ENCODE peak calls at places on chromosome X, in ten cellular contexts. Y is lower lobe of right lung, P is WERI-Rb-1, T is WTC11, E is epithelial cell of proximal tubule, J is astrocyte of the spinal cord, Z is tibial artery, A is endothelial cell, B is fibroblast of pulmonary artery, I is epithelial cell of esophagus. O is an unnamed sample.

GRCh38 chrX:23779025-23779424 is 3.9 kb upstream of the SAT1 start:
- DNase-seq in Y (no peak), P (no peak), T (no peak), E (no peak), J (peak; percentile 40), Z (no peak), A (no peak), B (peak; percentile 38), I (peak; percentile 89), O (no peak)

GRCh38 chrX:67563469-67564448 is 19.9 kb downstream of the AR start:
- DNase-seq in Y (no peak), P (no peak), T (no peak), E (peak; percentile 58), J (no peak), Z (peak; percentile 24), A (no peak), B (peak; percentile 71), I (no peak), O (no peak)

GRCh38 chrX:71222929-71223328 is at the start of gene GJB1:
- DNase-seq in Y (no peak), P (no peak), T (no peak), E (no peak), J (no peak), Z (no peak), A (no peak), B (no peak), I (no peak), O (no peak)

GRCh38 chrX:153635788-153636668 is 11.0 kb upstream of the DUSP9 start:
- DNase-seq in Y (no peak), P (peak; percentile 85), T (peak; percentile 70), E (no peak), J (no peak), Z (no peak), A (peak; percentile 55), B (peak; percentile 5), I (peak; percentile 36), O (no peak)

GRCh38 chrX:96707829-96708228 is 23.2 kb downstream of the DIAPH2 start:
- DNase-seq in Y (no peak), P (no peak), T (no peak), E (no peak), J (no peak), Z (no peak), A (no peak), B (no peak), I (no peak), O (no peak)

GRCh38 chrX:19875051-19875432 is 12.4 kb downstream of the SH3KBP1 start:
- DNase-seq in Y (peak; percentile 43), P (no peak), T (no peak), E (no peak), J (no peak), Z (no peak), A (no peak), B (no peak), I (no peak), O (no peak)

GRCh38 chrX:8960809-8961413 is 73.0 kb downstream of the FAM9B start:
- DNase-seq in Y (no peak), P (no peak), T (no peak), E (no peak), J (peak; percentile 59), Z (no peak), A (no peak), B (no peak), I (no peak), O (no peak)

GRCh38 chrX:63658920-63659319 is 126.1 kb downstream of the ARHGEF9 start:
- DNase-seq in Y (no peak), P (no peak), T (no peak), E (no peak), J (no peak), Z (no peak), A (no peak), B (peak; percentile 24), I (no peak), O (no peak)

GRCh38 chrX:114338870-114339269 is 245.0 kb upstream of the HTR2C start:
- DNase-seq in Y (no peak), P (no peak), T (no peak), E (no peak), J (no peak), Z (no peak), A (no peak), B (no peak), I (no peak), O (no peak)

GRCh38 chrX:2710496-2710895 is 19.4 kb downstream of the CD99 start:
- DNase-seq in Y (no peak), P (no peak), T (no peak), E (no peak), J (no peak), Z (no peak), A (no peak), B (no peak), I (peak; percentile 98), O (no peak)

GRCh38 chrX:154840856-154841255 is 6.4 kb upstream of the SMIM9 start:
- DNase-seq in Y (no peak), P (no peak), T (no peak), E (no peak), J (peak; percentile 54), Z (no peak), A (no peak), B (peak; percentile 79), I (peak; percentile 54), O (no peak)

GRCh38 chrX:44873415-44874270 is 655 bp downstream of the KDM6A start:
- DNase-seq in Y (peak; percentile 68), P (peak; percentile 60), T (peak; percentile 27), E (no peak), J (peak; percentile 75), Z (peak; percentile 43), A (peak; percentile 63), B (peak; percentile 44), I (peak; percentile 52), O (no peak)

GRCh38 chrX:115694028-115694427 is 133.1 kb downstream of the PLS3 start:
- DNase-seq in Y (no peak), P (no peak), T (no peak), E (no peak), J (no peak), Z (no peak), A (no peak), B (no peak), I (no peak), O (no peak)

GRCh38 chrX:69060631-69061408 is 104.4 kb downstream of the PJA1 start:
- DNase-seq in Y (no peak), P (peak; percentile 48), T (peak; percentile 37), E (no peak), J (peak; percentile 34), Z (peak; percentile 22), A (peak; percentile 34), B (peak; percentile 66), I (peak; percentile 18), O (peak; percentile 23)

DNA sequence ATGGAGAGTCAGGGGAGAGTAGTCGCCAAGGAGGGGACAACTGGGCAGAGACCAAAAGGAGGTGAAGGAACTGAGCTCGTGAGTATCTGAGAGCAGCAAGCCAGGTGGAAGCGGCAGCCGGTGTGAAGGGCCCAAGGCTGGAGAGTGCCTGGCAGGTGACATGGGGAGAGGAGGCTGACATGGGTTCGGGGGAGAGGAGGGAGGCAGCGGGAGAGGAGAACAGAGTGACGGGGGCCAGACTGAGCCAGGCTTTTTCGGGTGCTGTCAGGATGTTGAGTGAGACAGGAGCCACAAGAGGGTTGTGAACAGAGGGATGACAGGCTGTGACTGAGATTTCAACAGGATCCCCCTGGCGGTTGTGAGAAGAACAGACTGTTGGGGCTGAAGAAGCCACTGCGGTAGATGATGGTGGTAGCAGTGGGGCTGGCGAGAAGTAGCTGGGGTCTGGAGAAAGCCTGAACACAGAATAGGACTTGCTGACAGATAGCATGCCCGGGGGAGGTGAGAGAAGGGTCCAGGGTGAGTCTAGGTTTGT is 5.7 kb downstream of the ELK1 start:
- DNase-seq in Y (no peak), P (no peak), T (peak; percentile 25), E (no peak), J (no peak), Z (no peak), A (no peak), B (peak; percentile 63), I (peak; percentile 37), O (no peak)
- TF ChIP-seq CTCF in Y (peak; percentile 19), P (peak; percentile 48), T (peak; percentile 38), E (no peak), J (peak; percentile 53), Z (peak; percentile 37), A (peak; percentile 38), B (peak; percentile 64), I (peak; percentile 57), O (no peak)

DNA sequence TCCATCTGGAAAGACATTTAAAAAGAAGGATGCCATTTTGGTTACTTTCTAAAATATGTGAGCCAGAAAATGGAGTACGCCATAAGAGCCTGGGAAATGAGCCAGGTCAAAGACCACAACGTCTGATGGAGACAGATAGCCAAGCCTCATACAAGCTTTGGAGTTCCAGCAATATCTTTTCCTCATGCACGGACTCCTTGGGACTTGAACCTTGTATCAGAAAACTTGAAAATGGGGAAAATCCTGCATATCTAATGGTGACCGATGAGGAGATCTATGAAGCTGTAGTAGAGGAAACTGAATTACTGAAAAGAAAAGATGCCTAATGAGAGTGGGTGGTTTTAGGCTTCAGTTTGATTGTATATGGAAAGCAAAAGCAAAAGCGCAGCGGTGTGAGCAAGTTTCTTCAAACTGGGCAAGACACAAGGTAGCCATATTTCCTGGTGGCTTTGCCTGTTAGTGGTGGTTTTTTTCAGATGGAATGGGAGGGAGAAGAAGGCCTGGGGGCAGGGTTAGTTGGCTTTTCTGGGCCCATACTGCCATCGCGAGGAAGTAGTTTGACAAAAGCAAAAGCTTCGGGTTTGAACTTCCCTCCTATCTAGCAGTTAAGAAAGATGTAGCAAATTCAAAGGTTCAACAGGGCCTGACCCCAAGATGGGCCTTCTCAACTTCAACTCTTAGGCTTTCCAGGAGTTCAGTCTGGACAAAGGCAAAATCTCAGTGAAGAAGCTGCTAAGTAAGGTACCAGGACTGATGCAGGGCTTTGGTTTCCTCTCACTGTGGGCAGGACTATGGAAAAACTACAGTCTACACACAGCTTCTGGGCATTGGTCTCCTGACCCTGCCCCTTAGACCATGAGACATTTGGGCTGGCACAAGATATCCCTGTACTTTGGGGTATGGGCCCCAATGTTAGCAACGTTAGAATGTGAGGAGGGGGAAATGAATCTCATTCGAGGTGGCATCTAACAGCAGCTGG is 210.0 kb upstream of the STK26 start:
- DNase-seq in Y (no peak), P (peak; percentile 63), T (no peak), E (no peak), J (peak; percentile 85), Z (no peak), A (no peak), B (no peak), I (no peak), O (peak; percentile 52)
- TF ChIP-seq CTCF in Y (peak; percentile 16), P (peak; percentile 18), T (no peak), E (no peak), J (peak; percentile 41), Z (peak; percentile 26), A (no peak), B (no peak), I (no peak), O (no peak)

GRCh38 chrX:47643926-47644325 is 6.4 kb downstream of the ELK1 start:
- DNase-seq in Y (no peak), P (no peak), T (no peak), E (no peak), J (no peak), Z (no peak), A (no peak), B (peak; percentile 66), I (peak; percentile 13), O (no peak)
- TF ChIP-seq CTCF in Y (peak; percentile 36), P (peak; percentile 50), T (no peak), E (peak; percentile 46), J (peak; percentile 49), Z (peak; percentile 23), A (peak; percentile 17), B (peak; percentile 56), I (peak; percentile 38), O (no peak)

DNA sequence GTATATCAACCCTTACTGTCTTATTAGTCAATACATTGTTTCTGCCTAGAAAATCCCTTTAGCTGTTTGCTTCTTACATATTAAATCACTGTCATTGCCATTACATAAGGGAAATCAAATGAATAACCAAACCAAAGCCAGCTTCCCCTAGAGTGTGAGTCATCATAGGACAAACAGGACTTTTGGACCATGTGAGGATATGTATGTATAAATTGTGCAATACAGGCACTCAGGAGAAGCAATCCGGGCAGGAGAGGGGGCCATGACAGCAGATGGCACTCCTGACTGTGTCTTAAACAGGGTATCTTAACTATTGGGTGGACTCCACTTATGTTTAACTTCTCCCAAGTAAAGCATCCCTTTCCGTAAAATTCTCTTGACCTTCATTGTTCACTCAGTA is 508.4 kb upstream of the ARX start:
- DNase-seq in Y (no peak), P (no peak), T (no peak), E (peak; percentile 44), J (peak; percentile 38), Z (no peak), A (no peak), B (peak; percentile 77), I (peak; percentile 18), O (no peak)
- TF ChIP-seq CTCF in Y (no peak), P (no peak), T (no peak), E (no peak), J (no peak), Z (no peak), A (no peak), B (no peak), I (no peak), O (no peak)